ENCODE peak calls at places on chromosomes 5 and 9, in nine cellular contexts. I, V, S, C, J, Q, U, N and L are unnamed samples.
A peak's percentile ranks its signal among the peaks of the same experiment; 100 is the strongest.

GRCh38 chr5:134140530-134141201 is 26.2 kb downstream of the TCF7 start:
- DNase-seq in I (peak; percentile 61), V (peak; percentile 46), S (peak; percentile 79), C (peak; percentile 63), J (peak; percentile 88), Q (peak; percentile 62), U (no peak), N (peak; percentile 81), L (no peak)

GRCh38 chr5:68345595-68345994 is 130.0 kb downstream of the PIK3R1 start:
- DNase-seq in I (no peak), V (no peak), S (no peak), C (no peak), J (no peak), Q (no peak), U (no peak), N (no peak), L (no peak)

GRCh38 chr5:41527201-41527779 is 16.9 kb upstream of the PLCXD3 start:
- DNase-seq in I (no peak), V (no peak), S (no peak), C (peak; percentile 7), J (peak; percentile 68), Q (no peak), U (no peak), N (no peak), L (peak; percentile 25)

GRCh38 chr5:122726990-122727616 is 47.8 kb upstream of the SNX2 start:
- DNase-seq in I (no peak), V (peak; percentile 25), S (no peak), C (peak; percentile 89), J (no peak), Q (no peak), U (peak; percentile 38), N (no peak), L (peak; percentile 56)

GRCh38 chr9:104093162-104093561 is 947 bp upstream of the SMC2 start:
- DNase-seq in I (no peak), V (no peak), S (peak; percentile 10), C (no peak), J (no peak), Q (no peak), U (no peak), N (no peak), L (no peak)

GRCh38 chr9:97993000-97993399 is 9.9 kb downstream of the ANP32B start:
- DNase-seq in I (no peak), V (no peak), S (no peak), C (no peak), J (no peak), Q (no peak), U (no peak), N (no peak), L (no peak)

GRCh38 chr9:128920381-128921058 is at the start of gene PHYHD1:
- DNase-seq in I (peak; percentile 79), V (no peak), S (no peak), C (no peak), J (no peak), Q (no peak), U (no peak), N (no peak), L (no peak)

GRCh38 chr5:71887680-71888079 is 168.6 kb downstream of the CARTPT start:
- DNase-seq in I (no peak), V (no peak), S (peak; percentile 54), C (peak; percentile 66), J (no peak), Q (no peak), U (peak; percentile 75), N (no peak), L (peak; percentile 69)

GRCh38 chr9:135038826-135039225 is 48.6 kb upstream of the OLFM1 start:
- DNase-seq in I (no peak), V (no peak), S (no peak), C (no peak), J (no peak), Q (no peak), U (no peak), N (no peak), L (no peak)

GRCh38 chr9:109320734-109321448 is at the start of gene EPB41L4B:
- DNase-seq in I (peak; percentile 81), V (no peak), S (peak; percentile 93), C (peak; percentile 79), J (peak; percentile 90), Q (peak; percentile 80), U (peak; percentile 19), N (no peak), L (no peak)

GRCh38 chr9:109319631-109320233 is 1.1 kb downstream of the EPB41L4B start:
- DNase-seq in I (no peak), V (no peak), S (peak; percentile 49), C (no peak), J (no peak), Q (no peak), U (no peak), N (no peak), L (no peak)

GRCh38 chr9:109319072-109319630 is 1.7 kb downstream of the EPB41L4B start:
- DNase-seq in I (no peak), V (no peak), S (peak; percentile 49), C (no peak), J (no peak), Q (no peak), U (no peak), N (no peak), L (no peak)

GRCh38 chr9:109321727-109322126 is 868 bp upstream of the EPB41L4B start:
- DNase-seq in I (no peak), V (no peak), S (no peak), C (no peak), J (no peak), Q (no peak), U (no peak), N (no peak), L (no peak)

GRCh38 chr9:109320338-109320733 is 523 bp downstream of the EPB41L4B start:
- DNase-seq in I (no peak), V (no peak), S (peak; percentile 68), C (no peak), J (no peak), Q (no peak), U (no peak), N (no peak), L (no peak)
- H3K4me3 ChIP-seq in I (no peak overlapping the region), V (no peak overlapping the region), S (no peak overlapping the region), C (no peak overlapping the region), J (peak overlapping the region; percentile 87), Q (no peak overlapping the region), U (no peak overlapping the region), N (peak overlapping the region; percentile 42), L (peak overlapping the region; percentile 49)

DNA sequence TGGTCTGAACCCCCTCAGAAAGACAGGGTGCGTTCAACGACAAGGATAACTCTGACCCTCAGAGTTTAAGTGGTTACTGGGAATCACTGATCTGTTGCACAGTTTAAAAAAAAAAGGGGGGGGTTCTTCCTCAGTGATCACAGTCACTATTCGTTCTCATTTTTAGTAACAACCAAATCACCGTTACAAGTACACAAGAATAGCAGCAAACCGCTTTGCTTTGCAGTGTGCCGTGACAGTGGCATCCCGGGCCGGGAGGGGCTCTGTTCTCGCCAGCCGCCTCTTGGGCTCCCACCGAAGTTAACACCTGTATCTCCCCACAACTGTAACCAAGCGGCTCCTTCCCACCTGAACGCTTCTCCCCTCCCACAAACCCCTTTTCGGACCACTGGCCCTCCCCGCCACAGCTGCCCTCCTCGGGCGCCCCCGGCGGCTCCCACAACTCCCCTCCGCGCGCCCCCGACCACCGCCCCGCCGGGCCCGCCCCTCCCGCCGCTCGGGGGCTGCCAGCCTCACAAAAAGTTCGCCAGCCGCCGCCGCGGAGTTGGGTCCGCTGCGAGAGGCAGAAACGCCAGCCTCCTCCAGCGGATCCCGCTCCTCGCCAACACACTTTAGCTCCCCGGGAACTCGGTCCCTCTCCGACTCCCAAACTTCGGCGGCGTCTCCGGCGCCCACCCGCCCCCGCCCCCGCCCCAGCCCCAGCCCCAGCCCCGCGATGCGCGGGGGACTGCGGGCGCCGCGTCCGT is 1.2 kb downstream of the SSBP2 start:
- DNase-seq in I (peak; percentile 47), V (no peak), S (peak; percentile 80), C (peak; percentile 14), J (no peak), Q (peak; percentile 67), U (peak; percentile 69), N (no peak), L (no peak)
- TF ChIP-seq CTCF in I (no peak), V (no peak), S (peak; percentile 17), C (no peak), J (no peak), Q (no peak), U (peak; percentile 13), N (no peak), L (no peak)

GRCh38 chr9:87889065-87889881 is 6.6 kb downstream of the SPATA31E1 start:
- DNase-seq in I (no peak), V (no peak), S (no peak), C (no peak), J (no peak), Q (no peak), U (no peak), N (peak; percentile 70), L (no peak)
- H3K27me3 ChIP-seq in I (no peaks in the 10 kb centered on the region), V (no peaks in the 10 kb centered on the region), S (no peaks in the 10 kb centered on the region), C (no peaks in the 10 kb centered on the region), J (no peaks in the 10 kb centered on the region), Q (no peaks in the 10 kb centered on the region), U (no peaks in the 10 kb centered on the region), N (no peaks in the 10 kb centered on the region), L (no peaks in the 10 kb centered on the region)

DNA sequence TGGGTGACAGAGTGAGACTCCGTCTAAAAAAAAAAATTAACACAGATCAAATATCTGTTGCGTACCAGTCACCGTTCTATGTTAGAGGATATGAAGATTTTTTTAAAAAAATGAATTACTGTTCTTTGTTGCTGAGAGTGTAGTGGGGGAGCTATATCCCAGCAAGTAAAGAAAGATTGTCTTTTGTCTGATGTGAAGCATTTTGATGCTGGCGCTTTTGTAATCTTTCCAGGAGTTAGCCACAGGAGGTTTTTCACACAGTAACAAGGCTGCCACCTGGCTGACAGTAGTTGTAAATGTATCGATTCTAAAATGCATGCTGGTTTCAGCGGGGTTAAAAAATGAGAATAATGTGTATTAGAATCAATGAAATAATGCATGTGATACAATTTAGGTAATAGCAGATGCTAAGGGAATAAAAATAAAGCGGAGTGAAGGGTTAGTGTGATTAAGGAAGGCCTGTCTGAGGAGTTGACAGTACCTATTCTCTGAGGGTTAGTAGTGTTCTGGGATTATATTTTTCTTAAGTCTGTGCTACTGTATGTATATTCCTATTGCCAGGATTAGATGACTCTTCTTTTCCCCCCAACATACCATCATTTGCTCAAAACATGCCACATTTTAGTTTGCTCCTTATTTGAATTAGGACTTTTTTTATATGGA is 3.4 kb downstream of the LMNB1 start:
- DNase-seq in I (no peak), V (no peak), S (peak; percentile 79), C (peak; percentile 56), J (no peak), Q (peak; percentile 49), U (no peak), N (no peak), L (no peak)
- H3K4me3 ChIP-seq in I (peak overlapping the region; percentile 20), V (no peak overlapping the region), S (peak overlapping the region; percentile 66), C (no peak overlapping the region), J (no peak overlapping the region), Q (no peak overlapping the region), U (peak overlapping the region; percentile 96), N (no peak overlapping the region), L (no peak overlapping the region)